ENCODE peak calls at places on chromosomes 12 and 14, in six cellular contexts. G is upper lobe of right lung, U is A549, X is thyroid gland, M is fibroblast of pulmonary artery, D is cardiac fibroblast. J is an unnamed sample.

GRCh38 chr12:118061011-118061875 is at the start of gene WSB2:
- DNase-seq in G (peak), U (peak), X (peak), M (peak), D (peak), J (peak)

GRCh38 chr12:50786498-50787231 is 22.8 kb downstream of the ATF1 start:
- DNase-seq in G (no peak), U (peak), X (peak), M (peak), D (peak), J (no peak)

GRCh38 chr12:10364839-10365681 is 24.8 kb downstream of the KLRK1 start:
- DNase-seq in G (no peak), U (peak), X (peak), M (peak), D (peak), J (no peak)

GRCh38 chr14:55451398-55451797 is 11.0 kb upstream of the TBPL2 start:
- DNase-seq in G (no peak), U (no peak), X (no peak), M (peak), D (peak), J (no peak)

GRCh38 chr14:100107236-100107635 is 42.0 kb downstream of the EVL start:
- DNase-seq in G (peak), U (no peak), X (no peak), M (no peak), D (no peak), J (no peak)

GRCh38 chr12:102811125-102811737 is 105.8 kb downstream of the PAH start:
- DNase-seq in G (no peak), U (peak), X (peak), M (peak), D (peak), J (no peak)

GRCh38 chr12:3138896-3139590 is 61.9 kb downstream of the TSPAN9 start:
- DNase-seq in G (no peak), U (no peak), X (no peak), M (no peak), D (no peak), J (no peak)

GRCh38 chr14:50875359-50876090 is 3.7 kb downstream of the ABHD12B start:
- DNase-seq in G (no peak), U (no peak), X (no peak), M (no peak), D (peak), J (no peak)

GRCh38 chr12:128191380-128191779 is 75.6 kb upstream of the TMEM132C start:
- DNase-seq in G (no peak), U (no peak), X (no peak), M (no peak), D (no peak), J (no peak)

GRCh38 chr12:42483534-42483857 is 106.0 kb downstream of the PRICKLE1 start:
- DNase-seq in G (no peak), U (no peak), X (peak), M (no peak), D (no peak), J (no peak)

DNA sequence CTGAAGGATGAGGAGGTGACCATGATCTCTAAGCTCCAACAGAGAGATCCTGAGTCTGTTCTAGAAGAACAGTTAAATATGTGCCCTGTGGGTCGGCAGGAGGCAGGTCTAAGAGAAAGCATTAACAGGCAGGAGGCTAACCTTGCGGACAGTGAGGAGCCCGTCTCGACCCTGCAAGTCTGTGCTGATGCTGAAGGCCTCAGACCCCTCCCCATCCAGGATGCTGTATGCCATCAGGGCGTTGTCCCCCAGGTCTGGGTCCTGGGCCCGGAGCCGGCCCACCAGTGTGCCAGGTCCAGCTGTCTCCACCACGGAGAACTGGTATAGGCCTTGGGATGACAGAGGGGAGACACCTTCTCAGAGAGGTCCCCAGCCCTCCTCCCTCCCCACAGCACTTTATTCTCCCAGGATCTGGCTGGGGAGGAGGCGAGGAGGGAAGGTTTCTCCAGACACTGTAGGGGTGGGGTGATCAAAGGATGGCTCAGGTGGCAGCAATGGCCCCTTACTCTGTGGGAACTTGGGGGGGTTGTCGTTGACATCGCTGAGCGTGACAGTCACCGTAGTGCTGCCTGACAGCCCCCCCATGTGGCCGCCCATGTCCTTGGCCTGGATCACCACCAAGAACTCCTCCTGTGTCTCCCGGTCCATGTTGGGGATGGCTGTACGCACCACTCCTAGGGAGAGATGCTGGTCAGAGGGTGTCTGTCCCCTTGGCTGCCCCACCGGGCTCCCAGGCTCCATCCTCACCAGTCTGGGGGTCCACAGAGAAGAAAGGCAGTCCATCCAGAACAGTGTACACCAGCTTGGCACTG is 3.1 kb downstream of the CDH24 start:
- DNase-seq in G (peak), U (no peak), X (no peak), M (no peak), D (peak), J (no peak)
- TF ChIP-seq CTCF in G (peak), U (no peak), X (no peak), M (peak), D (peak), J (peak)

DNA sequence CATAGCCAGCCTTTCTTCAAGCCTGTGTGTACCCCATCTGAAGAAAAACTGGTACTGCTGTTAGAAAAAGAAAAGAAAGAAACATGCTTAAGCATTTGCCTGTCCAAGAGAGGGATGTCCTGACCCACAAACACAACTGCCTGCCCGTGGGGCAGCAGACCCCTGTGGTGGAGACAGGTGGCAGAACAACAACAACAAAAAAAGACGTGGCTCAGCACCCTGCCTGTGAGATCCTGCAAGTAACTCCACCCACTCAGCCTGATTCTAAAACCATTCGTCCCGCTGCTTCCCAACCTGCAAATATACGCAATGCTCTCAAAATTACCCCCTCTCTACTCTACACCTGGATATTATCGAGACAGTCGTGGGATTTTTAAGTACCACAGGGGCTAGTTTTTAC is 64.9 kb upstream of the ZDHHC17 start:
- DNase-seq in G (no peak), U (no peak), X (no peak), M (no peak), D (no peak), J (no peak)
- TF ChIP-seq CTCF in G (no peak), U (no peak), X (no peak), M (no peak), D (no peak), J (no peak)

DNA sequence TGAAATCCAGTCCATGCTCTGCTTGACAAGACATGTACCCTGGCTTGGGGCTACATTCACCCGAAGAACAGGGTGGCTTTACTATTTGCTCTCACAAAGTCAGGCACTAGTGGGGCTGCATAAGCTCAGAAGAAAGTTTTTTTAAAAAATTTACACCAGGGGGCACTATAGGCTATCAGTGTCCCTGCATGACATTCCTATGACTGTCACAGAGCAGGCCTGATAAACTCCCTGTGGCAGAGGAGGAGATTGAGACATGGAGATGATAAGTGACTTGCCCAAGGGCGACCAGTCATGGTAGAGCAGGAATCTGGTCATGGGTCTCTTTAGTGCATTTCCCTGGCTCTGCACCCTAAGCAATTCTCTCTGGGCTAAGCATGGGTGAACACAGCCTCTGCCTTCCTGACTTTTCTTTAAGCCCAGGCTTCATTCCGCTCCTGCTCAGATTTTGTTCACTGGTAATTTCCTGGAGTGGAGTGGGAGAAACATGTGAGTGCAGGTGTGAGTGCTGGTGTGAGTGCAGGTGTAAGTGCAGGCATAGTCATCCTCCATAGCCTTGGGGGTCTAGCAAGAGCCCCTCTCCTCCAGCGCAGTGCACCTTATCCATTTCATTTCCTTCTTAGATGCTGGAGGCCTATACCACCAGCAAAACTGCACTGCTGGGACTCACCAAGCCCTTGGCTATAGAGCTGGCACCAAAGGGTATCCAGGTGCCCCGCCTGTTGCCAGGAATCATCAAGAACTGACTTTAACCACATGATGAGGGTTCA is 91.6 kb downstream of the DHRS2 start:
- DNase-seq in G (no peak), U (peak), X (peak), M (peak), D (peak), J (peak)
- TF ChIP-seq CTCF in G (peak), U (peak), X (no peak), M (peak), D (peak), J (peak)

GRCh38 chr12:15982471-15982870 is 71.3 kb downstream of the DERA start:
- DNase-seq in G (no peak), U (peak), X (no peak), M (peak), D (peak), J (no peak)
- TF ChIP-seq CTCF in G (peak), U (no peak), X (no peak), M (peak), D (peak), J (peak)

DNA sequence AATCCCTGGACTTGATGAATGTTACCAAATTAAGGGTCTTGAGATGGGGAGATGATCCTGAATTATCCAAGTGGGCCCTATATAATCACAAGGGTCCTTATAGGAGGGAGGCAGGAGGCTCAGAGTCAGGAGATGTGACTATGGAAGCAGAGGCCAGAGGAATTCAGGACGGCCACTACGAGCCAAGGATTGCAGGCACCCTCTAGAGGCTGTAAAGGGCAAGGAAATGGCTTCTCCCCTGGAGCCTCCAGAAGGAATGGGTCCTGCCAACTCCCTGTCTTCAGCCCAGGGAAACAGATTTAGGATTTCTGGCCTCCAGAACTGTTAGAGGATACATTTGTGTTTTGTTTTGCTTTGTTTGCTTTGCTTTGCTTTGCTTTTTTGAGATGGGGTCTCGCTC is 8.8 kb downstream of the BDKRB1 start:
- DNase-seq in G (no peak), U (no peak), X (no peak), M (peak), D (peak), J (no peak)
- TF ChIP-seq CTCF in G (peak), U (peak), X (no peak), M (peak), D (peak), J (peak)

GRCh38 chr12:6323340-6323994 is 13.0 kb downstream of the PLEKHG6 start:
- DNase-seq in G (no peak), U (peak), X (peak), M (peak), D (peak), J (no peak)

GRCh38 chr12:6323995-6324711 is 13.7 kb downstream of the PLEKHG6 start:
- DNase-seq in G (no peak), U (no peak), X (no peak), M (no peak), D (peak), J (no peak)

GRCh38 chr12:6327159-6327558 is 14.7 kb downstream of the TNFRSF1A start:
- DNase-seq in G (no peak), U (no peak), X (no peak), M (no peak), D (no peak), J (no peak)

GRCh38 chr12:6326316-6326959 is 15.4 kb downstream of the TNFRSF1A start:
- DNase-seq in G (no peak), U (peak), X (no peak), M (peak), D (peak), J (no peak)

DNA sequence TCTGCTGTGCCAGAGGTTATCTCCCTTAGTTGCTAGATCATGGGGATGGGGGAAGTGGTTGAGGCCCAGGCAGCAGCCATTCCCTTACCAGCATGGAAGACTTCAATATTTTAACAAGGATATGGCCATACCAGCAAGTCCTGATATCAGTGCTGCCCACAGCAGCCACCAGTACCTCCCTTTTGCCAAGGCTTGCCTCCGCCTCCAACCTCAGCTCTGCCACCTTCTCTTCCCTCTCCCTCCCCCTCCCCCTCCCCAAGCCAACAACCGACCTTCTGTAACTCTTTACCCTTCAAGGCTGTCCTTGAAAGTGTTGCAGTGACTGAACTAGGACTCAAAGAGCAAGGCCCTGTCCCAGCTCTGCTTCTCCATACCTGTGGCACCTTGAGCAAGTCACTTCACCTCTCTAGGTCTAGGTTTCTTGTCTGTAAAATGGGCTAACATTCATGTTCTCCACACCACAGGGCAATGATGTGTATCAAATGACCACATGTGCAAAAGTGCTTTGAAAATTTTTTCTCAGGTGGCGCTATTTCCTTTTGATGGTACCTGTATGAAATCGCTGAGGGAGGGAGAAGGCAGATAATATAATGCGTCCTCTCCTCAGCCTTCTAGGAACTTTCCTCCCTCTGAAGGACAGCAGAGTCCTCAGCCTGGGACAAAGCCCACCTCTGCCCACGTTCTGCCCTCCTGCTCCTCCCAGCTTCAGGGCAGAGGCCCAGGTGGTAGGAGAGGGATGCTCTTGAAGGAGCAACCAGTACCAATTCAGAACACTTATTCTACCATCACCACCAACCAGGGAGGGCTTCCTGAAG is 14.7 kb downstream of the PLEKHG6 start:
- DNase-seq in G (no peak), U (no peak), X (peak), M (no peak), D (peak), J (no peak)
- TF ChIP-seq CTCF in G (no peak), U (no peak), X (no peak), M (no peak), D (no peak), J (no peak)

DNA sequence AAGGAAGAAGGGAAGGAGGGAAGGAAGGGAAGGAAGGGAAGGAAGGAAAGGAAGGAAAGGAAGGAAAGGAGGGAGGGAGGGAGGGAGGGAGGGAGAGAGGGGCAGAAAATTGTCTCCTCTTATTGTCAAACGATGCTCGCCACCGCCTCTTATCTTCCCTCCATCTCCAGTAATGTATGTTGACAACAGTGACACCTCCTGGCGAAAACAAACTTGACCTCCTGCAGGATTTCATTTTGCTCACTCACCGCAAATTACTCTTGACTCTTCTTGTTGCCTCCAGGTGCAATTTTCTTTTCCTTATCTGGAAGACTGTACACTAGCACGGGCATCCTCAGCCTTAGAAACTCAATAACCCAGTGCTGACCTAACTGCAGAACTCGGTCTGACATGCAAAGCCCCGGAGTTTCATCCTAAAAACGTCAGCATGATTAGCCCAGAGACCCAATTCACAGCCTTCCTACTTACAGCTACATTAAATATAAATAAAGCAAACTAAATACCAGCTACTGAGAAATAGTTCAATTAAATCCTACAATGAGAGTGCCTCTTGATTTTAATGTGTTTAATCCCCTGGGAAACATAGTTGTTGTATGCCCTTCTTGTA is 512.4 kb upstream of the TMPO start:
- DNase-seq in G (no peak), U (peak), X (peak), M (peak), D (peak), J (no peak)
- TF ChIP-seq CTCF in G (peak), U (peak), X (peak), M (peak), D (peak), J (peak)

J was measured in D721Med.